ENCODE peak calls at places on chromosomes 4 and X, in four cellular contexts. C is A549, M is K562, D is HepG2. G is an unnamed sample.

GRCh38 chrX:18291006-18291545 is 63.4 kb downstream of the SCML2 start:
- DNase-seq in C (no peak), M (no peak), D (no peak), G (no peak)

GRCh38 chr4:82275431-82276423 is 98.1 kb downstream of the HNRNPD start:
- DNase-seq in C (peak), M (peak), D (peak), G (peak)

GRCh38 chr4:94595880-94596483 is 144.2 kb downstream of the PDLIM5 start:
- DNase-seq in C (peak), M (peak), D (peak), G (no peak)

GRCh38 chr4:152531479-152531878 is 4.4 kb downstream of the FBXW7 start:
- DNase-seq in C (no peak), M (no peak), D (no peak), G (no peak)

GRCh38 chr4:145808021-145808650 is 128.2 kb downstream of the C4orf51 start:
- DNase-seq in C (peak), M (peak), D (peak), G (no peak)

GRCh38 chrX:154457491-154458115 is 478 bp upstream of the PLXNA3 start:
- DNase-seq in C (no peak), M (peak), D (no peak), G (peak)

GRCh38 chrX:120625366-120625765 is 4.5 kb downstream of the C1GALT1C1 start:
- DNase-seq in C (no peak), M (no peak), D (no peak), G (no peak)

GRCh38 chr4:2484993-2485392 is 16.1 kb downstream of the RNF4 start:
- DNase-seq in C (no peak), M (peak), D (no peak), G (no peak)

GRCh38 chr4:185566972-185567749 is 31.9 kb upstream of the PDLIM3 start:
- DNase-seq in C (no peak), M (no peak), D (peak), G (no peak)

GRCh38 chr4:145482209-145483021 is 762 bp downstream of the SMAD1 start:
- DNase-seq in C (peak), M (no peak), D (peak), G (peak)

GRCh38 chr4:163755013-163755412 is 260.5 kb downstream of the TMA16 start:
- DNase-seq in C (no peak), M (no peak), D (no peak), G (no peak)

GRCh38 chr4:2417765-2418651 is at the start of gene ZFYVE28:
- DNase-seq in C (peak), M (peak), D (no peak), G (no peak)

GRCh38 chr4:113336556-113336955 is 287.1 kb downstream of the ANK2 start:
- DNase-seq in C (no peak), M (no peak), D (no peak), G (no peak)

GRCh38 chr4:25439913-25440477 is 62.9 kb downstream of the ANAPC4 start:
- DNase-seq in C (peak), M (peak), D (peak), G (peak)

GRCh38 chr4:173536808-173537429 is 6.9 kb upstream of the HAND2 start:
- DNase-seq in C (no peak), M (peak), D (peak), G (peak)

GRCh38 chrX:103107836-103108235 is 14.9 kb upstream of the NXF3 start:
- DNase-seq in C (no peak), M (no peak), D (no peak), G (no peak)

GRCh38 chr4:13881880-13882279 is 254.4 kb upstream of the BOD1L1 start:
- DNase-seq in C (no peak), M (no peak), D (no peak), G (no peak)

GRCh38 chr4:66704243-66704642 is 841.1 kb downstream of the CENPC start:
- DNase-seq in C (no peak), M (no peak), D (no peak), G (no peak)

GRCh38 chr4:76108467-76109181 is 34.1 kb downstream of the ART3 start:
- DNase-seq in C (no peak), M (peak), D (peak), G (no peak)

GRCh38 chrX:12978205-12979010 is 3.5 kb downstream of the TMSB4X start:
- DNase-seq in C (no peak), M (peak), D (no peak), G (peak)

GRCh38 chrX:68851082-68851481 is 22.3 kb downstream of the EFNB1 start:
- DNase-seq in C (no peak), M (no peak), D (no peak), G (no peak)

GRCh38 chrX:63656871-63657580 is 128.0 kb downstream of the ARHGEF9 start:
- DNase-seq in C (no peak), M (no peak), D (no peak), G (no peak)

GRCh38 chr4:99811850-99812249 is 4.8 kb upstream of the DAPP1 start:
- DNase-seq in C (no peak), M (peak), D (peak), G (no peak)

GRCh38 chr4:90443231-90443630 is 316.0 kb downstream of the CCSER1 start:
- DNase-seq in C (no peak), M (no peak), D (no peak), G (no peak)

GRCh38 chr4:23747131-23747752 is 142.6 kb downstream of the PPARGC1A start:
- DNase-seq in C (no peak), M (no peak), D (no peak), G (no peak)

GRCh38 chr4:80989921-80990544 is 40.5 kb upstream of the BMP3 start:
- DNase-seq in C (peak), M (peak), D (peak), G (no peak)

GRCh38 chr4:15531792-15532191 is 62.1 kb downstream of the CC2D2A start:
- DNase-seq in C (no peak), M (peak), D (no peak), G (no peak)
- TF ChIP-seq NR3C1 in C (no peak), M (no peak), D (no peak), G (no peak)

DNA sequence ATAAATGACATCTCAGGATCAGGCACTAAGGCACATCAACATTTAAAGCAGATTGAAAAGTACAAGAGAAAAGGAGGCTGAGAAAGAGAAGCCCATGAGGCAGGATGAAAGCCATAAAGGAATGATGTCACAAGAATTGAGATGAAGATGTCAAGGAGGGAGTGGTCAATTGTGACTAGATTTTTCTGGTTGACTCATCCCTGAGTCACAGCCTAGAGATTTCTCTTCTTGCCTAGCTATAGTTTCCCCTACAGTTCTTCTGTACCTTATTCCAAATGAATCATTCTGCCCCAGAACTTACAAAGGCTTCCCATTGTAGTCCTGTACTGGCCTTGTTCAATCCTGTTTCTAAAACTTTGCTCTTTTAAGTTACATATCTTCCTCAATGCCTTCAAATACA is 3.4 kb upstream of the USP53 start:
- DNase-seq in C (peak), M (peak), D (peak), G (no peak)
- TF ChIP-seq NR3C1 in C (no peak), M (no peak), D (no peak), G (no peak)

GRCh38 chr4:87150498-87151261 is 69.7 kb downstream of the KLHL8 start:
- DNase-seq in C (peak), M (peak), D (peak), G (peak)
- TF ChIP-seq NR3C1 in C (no peak), M (no peak), D (no peak), G (no peak)

GRCh38 chr4:129220254-129220653 is 124.3 kb downstream of the C4orf33 start:
- DNase-seq in C (no peak), M (no peak), D (no peak), G (no peak)

GRCh38 chr4:129213692-129214091 is 117.7 kb downstream of the C4orf33 start:
- DNase-seq in C (no peak), M (no peak), D (no peak), G (no peak)

GRCh38 chr4:129223955-129224354 is 128.0 kb downstream of the C4orf33 start:
- DNase-seq in C (no peak), M (no peak), D (no peak), G (no peak)

GRCh38 chr4:129218897-129219296 is 122.9 kb downstream of the C4orf33 start:
- DNase-seq in C (no peak), M (no peak), D (no peak), G (no peak)

DNA sequence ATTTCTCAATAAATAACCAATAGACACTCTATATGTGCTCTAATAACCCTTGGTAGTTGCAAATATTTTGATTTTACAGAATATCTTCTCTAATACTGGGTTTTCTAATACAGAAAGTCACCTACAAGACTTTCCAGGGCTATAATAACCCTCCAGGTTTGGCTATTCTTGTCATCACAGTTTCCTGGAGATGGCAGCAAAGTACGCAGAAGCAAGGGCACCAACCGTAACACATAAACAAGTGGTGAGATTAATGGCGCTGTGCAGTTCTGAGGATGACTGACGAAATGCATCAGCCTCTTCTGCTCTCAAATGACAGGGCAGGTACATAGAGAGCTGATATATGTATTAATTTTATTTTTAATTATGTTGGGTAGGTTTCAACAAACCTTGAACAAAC is 122.4 kb downstream of the C4orf33 start:
- DNase-seq in C (no peak), M (peak), D (no peak), G (no peak)
- TF ChIP-seq NR3C1 in C (no peak), M (no peak), D (no peak), G (no peak)

DNA sequence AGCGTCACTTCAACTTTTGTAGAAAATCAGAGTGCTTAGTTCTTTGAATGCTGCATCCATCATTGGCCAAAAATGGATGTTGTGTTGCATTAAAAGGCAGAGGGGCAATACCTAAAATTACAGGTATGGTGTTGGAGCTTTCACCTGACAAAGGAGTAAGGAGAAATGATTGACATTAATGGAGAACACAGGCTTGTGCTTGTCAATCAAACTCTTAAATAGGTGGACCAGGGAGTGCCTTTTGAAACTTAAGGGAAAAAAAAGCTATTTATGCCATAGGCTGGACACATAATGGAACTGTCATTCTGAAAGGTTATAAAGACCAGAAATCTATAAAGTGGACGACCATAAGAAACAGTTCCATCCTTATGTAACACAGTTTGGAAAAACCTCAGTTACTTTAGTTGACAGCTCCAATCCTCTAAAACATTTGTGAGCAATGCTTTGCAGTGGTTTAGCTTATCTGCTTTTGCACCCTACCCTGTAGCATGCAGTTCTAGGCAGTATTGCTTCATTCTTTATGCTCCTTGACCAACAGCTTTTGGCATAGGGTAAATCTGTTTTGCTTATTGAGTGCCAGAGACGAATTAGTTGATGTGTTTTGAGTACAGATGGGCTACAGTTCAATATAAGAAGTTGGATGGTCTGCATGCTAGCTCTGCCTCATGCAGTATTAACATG is 2.4 kb downstream of the HADH start:
- DNase-seq in C (no peak), M (peak), D (no peak), G (no peak)
- TF ChIP-seq NR3C1 in C (no peak), M (no peak), D (no peak), G (no peak)

DNA sequence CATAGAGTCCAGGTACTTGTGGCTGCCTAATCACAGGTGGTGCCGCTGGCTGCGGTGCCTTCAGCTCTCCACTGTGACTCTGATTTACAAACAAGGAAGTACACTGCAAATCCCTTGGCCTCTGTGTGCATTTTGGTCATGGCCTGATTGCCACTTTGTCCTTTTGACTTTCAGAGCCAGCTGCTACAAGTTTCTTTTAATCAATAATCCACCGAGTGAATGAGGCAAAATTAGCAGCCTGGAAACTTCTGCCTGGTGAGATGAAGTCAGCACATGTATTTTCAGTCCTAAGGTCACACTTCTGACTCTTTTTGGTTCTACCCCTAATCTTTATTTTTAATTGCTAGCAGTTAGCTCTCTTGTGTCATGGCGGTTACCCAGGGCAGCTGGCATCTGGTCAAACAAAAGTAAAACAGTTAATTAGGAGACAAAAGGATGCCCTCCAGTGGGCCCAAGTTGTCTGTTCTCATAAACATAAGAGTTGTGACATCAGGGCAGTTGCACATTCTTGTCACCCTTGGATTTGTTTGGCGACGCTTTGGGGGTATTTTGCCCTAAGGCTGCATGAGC is 62.3 kb upstream of the LNX1 start:
- DNase-seq in C (no peak), M (no peak), D (no peak), G (no peak)
- TF ChIP-seq NR3C1 in C (no peak), M (no peak), D (no peak), G (no peak)

GRCh38 chr4:56958111-56958517 is 19.3 kb downstream of the NOA1 start:
- DNase-seq in C (no peak), M (peak), D (no peak), G (no peak)
- TF ChIP-seq NR3C1 in C (no peak), M (no peak), D (no peak), G (no peak)

GRCh38 chr4:78377555-78377954 is 174.0 kb upstream of the ANXA3 start:
- DNase-seq in C (no peak), M (no peak), D (no peak), G (no peak)

GRCh38 chr4:78379040-78379439 is 172.5 kb upstream of the ANXA3 start:
- DNase-seq in C (no peak), M (no peak), D (no peak), G (no peak)

DNA sequence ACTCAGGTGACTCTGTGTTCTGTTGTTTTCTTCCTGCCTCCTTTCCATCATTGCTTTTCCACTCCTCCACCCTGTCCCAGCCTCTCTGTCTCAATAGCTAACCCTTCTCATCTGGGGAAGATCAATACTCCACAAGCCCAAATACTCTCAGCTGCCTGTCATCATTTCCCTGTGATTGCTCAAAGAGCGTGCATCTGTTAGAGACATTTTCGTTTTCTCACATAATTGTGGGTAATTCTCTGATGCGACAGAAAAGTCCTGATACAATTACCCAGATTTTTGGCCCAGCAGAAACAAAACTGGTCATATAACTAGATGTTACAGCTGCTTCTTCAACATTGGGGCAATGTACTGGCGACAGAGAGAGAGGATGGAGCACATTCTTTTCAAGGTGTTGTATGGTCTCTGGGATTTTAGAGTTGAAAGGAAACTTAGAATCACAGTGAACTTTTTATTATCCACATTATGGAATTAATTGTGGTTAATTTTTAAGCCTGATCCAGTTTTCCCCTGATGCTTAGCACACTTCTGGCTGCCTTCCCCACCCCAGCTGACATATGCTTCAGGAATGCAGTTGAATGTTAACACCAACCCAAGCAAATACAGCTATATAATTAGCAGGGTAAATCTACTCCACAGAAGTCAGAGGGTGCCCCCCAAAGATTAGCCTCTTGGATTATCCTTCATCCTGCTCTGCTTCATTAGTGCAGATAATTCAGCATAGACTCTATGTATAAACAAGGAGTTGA is 171.4 kb upstream of the ANXA3 start:
- DNase-seq in C (no peak), M (no peak), D (no peak), G (no peak)
- TF ChIP-seq NR3C1 in C (no peak), M (no peak), D (no peak), G (no peak)

GRCh38 chr4:169404959-169405358 is 134.2 kb upstream of the SH3RF1 start:
- DNase-seq in C (no peak), M (no peak), D (no peak), G (no peak)
- TF ChIP-seq NR3C1 in C (no peak), M (no peak), D (no peak), G (no peak)

GRCh38 chr4:183532823-183533222 is 28.0 kb downstream of the ING2 start:
- DNase-seq in C (no peak), M (no peak), D (no peak), G (no peak)
- TF ChIP-seq NR3C1 in C (no peak), M (no peak), D (no peak), G (no peak)